ENCODE peak calls at places on chromosomes 12 and 14, in five cellular contexts. P is amygdala; S is AG10803; K is naive thymus-derived CD8-positive, alpha-beta T cell; H is HCT116. Y is an unnamed sample.

GRCh38 chr14:35910191-35910590 is 84.1 kb downstream of the BRMS1L start:
- DNase-seq in S (no peak), K (no peak), P (no peak), H (no peak), Y (no peak)

GRCh38 chr14:100717371-100717770 is 9.3 kb upstream of the DLK1 start:
- DNase-seq in K (no peak), S (no peak), H (no peak), P (no peak), Y (no peak)

GRCh38 chr12:10753066-10753465 is 29.9 kb upstream of the YBX3 start:
- DNase-seq in H (no peak), P (no peak), K (no peak), S (peak), Y (no peak)

GRCh38 chr14:20652996-20653975 is 11.8 kb upstream of the OR6S1 start:
- DNase-seq in H (peak), S (peak), P (no peak), K (peak), Y (peak)

GRCh38 chr12:93824514-93825500 is 147.6 kb downstream of the CRADD start:
- DNase-seq in H (no peak), S (no peak), K (no peak), P (no peak), Y (no peak)

GRCh38 chr12:95102916-95103671 is 29.7 kb upstream of the NR2C1 start:
- DNase-seq in K (no peak), S (peak), H (peak), P (no peak), Y (no peak)

GRCh38 chr12:124399622-124400021 is 104.7 kb downstream of the RFLNA start:
- DNase-seq in P (no peak), S (no peak), H (no peak), K (no peak), Y (no peak)

GRCh38 chr14:105294142-105294597 is 6.6 kb downstream of the BRF1 start:
- DNase-seq in K (peak), P (peak), H (no peak), S (peak), Y (peak)

GRCh38 chr14:73633517-73634332 is 11.1 kb upstream of the DNAL1 start:
- DNase-seq in S (peak), H (no peak), P (peak), K (peak), Y (peak)

GRCh38 chr14:94054936-94055335 is 26.1 kb downstream of the DDX24 start:
- DNase-seq in K (no peak), P (no peak), H (no peak), S (no peak), Y (no peak)

GRCh38 chr14:35988972-35989690 is 163.0 kb downstream of the BRMS1L start:
- DNase-seq in K (no peak), H (no peak), P (peak), S (no peak), Y (no peak)

GRCh38 chr12:53252349-53252916 is 15.7 kb upstream of the ESPL1 start:
- DNase-seq in S (peak), P (no peak), H (no peak), K (no peak), Y (no peak)

GRCh38 chr12:42617622-42618021 is 28.1 kb upstream of the PRICKLE1 start:
- DNase-seq in P (no peak), S (no peak), H (peak), K (no peak), Y (no peak)

GRCh38 chr12:47408171-47408871 is 297.5 kb downstream of the RPAP3 start:
- DNase-seq in H (peak), K (peak), P (no peak), S (no peak), Y (no peak)

GRCh38 chr12:74983917-74984316 is 225.7 kb downstream of the KCNC2 start:
- DNase-seq in K (no peak), H (no peak), P (no peak), S (no peak), Y (no peak)

GRCh38 chr12:31682136-31682962 is 22.9 kb downstream of the ETFBKMT start:
- DNase-seq in K (peak), S (peak), P (no peak), H (peak), Y (peak)

GRCh38 chr14:104639889-104640548 is 35.4 kb upstream of the TMEM179 start:
- DNase-seq in H (peak), K (peak), S (peak), P (peak), Y (peak)

GRCh38 chr14:100466111-100466856 is 120.9 kb downstream of the BEGAIN start:
- DNase-seq in H (no peak), K (no peak), P (no peak), S (no peak), Y (no peak)

GRCh38 chr12:21989819-21990412 is 48.7 kb upstream of the ABCC9 start:
- DNase-seq in P (no peak), K (no peak), S (peak), H (peak), Y (no peak)

GRCh38 chr12:46382974-46383653 is 10.5 kb upstream of the SLC38A2 start:
- DNase-seq in K (peak), S (peak), H (peak), P (peak), Y (peak)

GRCh38 chr12:47741340-47741703 is 16.0 kb upstream of the ENDOU start:
- DNase-seq in K (peak), S (peak), H (peak), P (peak), Y (peak)

GRCh38 chr12:52701281-52701680 is 2.0 kb downstream of the KRT77 start:
- DNase-seq in K (no peak), P (no peak), H (no peak), S (no peak), Y (no peak)

GRCh38 chr12:16359512-16360491 is 12.4 kb downstream of the MGST1 start:
- DNase-seq in H (peak), P (no peak), S (peak), K (no peak), Y (no peak)

GRCh38 chr12:77113971-77114370 is 48.6 kb upstream of the E2F7 start:
- DNase-seq in S (no peak), P (no peak), H (no peak), K (no peak), Y (no peak)

GRCh38 chr14:70873627-70874026 is 33.6 kb upstream of the PCNX1 start:
- DNase-seq in S (no peak), K (peak), H (no peak), P (no peak), Y (no peak)

GRCh38 chr14:21525571-21525970 is 575 bp downstream of the SALL2 start:
- DNase-seq in H (no peak), K (no peak), P (peak), S (no peak), Y (no peak)

GRCh38 chr14:95482967-95483842 is 33.2 kb downstream of the SYNE3 start:
- DNase-seq in K (no peak), P (no peak), S (peak), H (peak), Y (no peak)

GRCh38 chr14:38964630-38965029 is 138.4 kb downstream of the SEC23A start:
- DNase-seq in H (no peak), S (peak), K (no peak), P (no peak), Y (no peak)

GRCh38 chr14:38887696-38888095 is 215.3 kb downstream of the SEC23A start:
- DNase-seq in S (no peak), K (no peak), H (no peak), P (no peak), Y (no peak)

Y was measured in effector memory CD8-positive, alpha-beta T cell.